ENCODE peak calls at places on chromosomes 7 and 10, in nine cellular contexts. One of them, this sample, is unnamed.
A peak's percentile ranks its signal among the peaks of the same experiment; 100 is the strongest.

GRCh38 chr10:47458466-47459154 is 25.3 kb downstream of the ANXA8 start:
- DNase-seq in HepG2: no peak
- DNase-seq in breast epithelium: peak; percentile 1
- DNase-seq in fibroblast of lung: peak; percentile 89
- DNase-seq in tibial nerve: no peak
- DNase-seq in tibial artery: no peak
- DNase-seq in ovary: no peak
- DNase-seq in H9: no peak
- DNase-seq in osteoblast: peak; percentile 91
- DNase-seq in this sample: no peak

GRCh38 chr10:63548860-63549259 is 27.7 kb downstream of the REEP3 start:
- DNase-seq in HepG2: no peak
- DNase-seq in breast epithelium: no peak
- DNase-seq in fibroblast of lung: no peak
- DNase-seq in tibial nerve: no peak
- DNase-seq in tibial artery: no peak
- DNase-seq in ovary: no peak
- DNase-seq in H9: no peak
- DNase-seq in osteoblast: no peak
- DNase-seq in this sample: no peak

GRCh38 chr10:73917566-73918305 is 6.8 kb downstream of the PLAU start:
- DNase-seq in HepG2: no peak
- DNase-seq in breast epithelium: no peak
- DNase-seq in fibroblast of lung: no peak
- DNase-seq in tibial nerve: no peak
- DNase-seq in tibial artery: no peak
- DNase-seq in ovary: no peak
- DNase-seq in H9: no peak
- DNase-seq in osteoblast: no peak
- DNase-seq in this sample: no peak

GRCh38 chr10:71648595-71649320 is 70.8 kb downstream of the C10orf105 start:
- DNase-seq in HepG2: no peak
- DNase-seq in breast epithelium: no peak
- DNase-seq in fibroblast of lung: no peak
- DNase-seq in tibial nerve: no peak
- DNase-seq in tibial artery: no peak
- DNase-seq in ovary: no peak
- DNase-seq in H9: no peak
- DNase-seq in osteoblast: peak; percentile 53
- DNase-seq in this sample: no peak

GRCh38 chr7:2932761-2933251 is 88.7 kb upstream of the GNA12 start:
- DNase-seq in HepG2: no peak
- DNase-seq in breast epithelium: no peak
- DNase-seq in fibroblast of lung: no peak
- DNase-seq in tibial nerve: no peak
- DNase-seq in tibial artery: peak; percentile 18
- DNase-seq in ovary: peak; percentile 17
- DNase-seq in H9: peak; percentile 24
- DNase-seq in osteoblast: peak; percentile 46
- DNase-seq in this sample: no peak

GRCh38 chr10:14967897-14968296 is 8.7 kb downstream of the MEIG1 start:
- DNase-seq in HepG2: no peak
- DNase-seq in breast epithelium: no peak
- DNase-seq in fibroblast of lung: no peak
- DNase-seq in tibial nerve: no peak
- DNase-seq in tibial artery: no peak
- DNase-seq in ovary: no peak
- DNase-seq in H9: no peak
- DNase-seq in osteoblast: no peak
- DNase-seq in this sample: no peak

GRCh38 chr10:132670546-132670945 is 115.4 kb downstream of the NKX6-2 start:
- DNase-seq in HepG2: no peak
- DNase-seq in breast epithelium: no peak
- DNase-seq in fibroblast of lung: no peak
- DNase-seq in tibial nerve: no peak
- DNase-seq in tibial artery: no peak
- DNase-seq in ovary: no peak
- DNase-seq in H9: peak; percentile 13
- DNase-seq in osteoblast: peak; percentile 81
- DNase-seq in this sample: no peak

GRCh38 chr7:40077849-40078248 is 56.6 kb downstream of the MPLKIP start:
- DNase-seq in HepG2: no peak
- DNase-seq in breast epithelium: no peak
- DNase-seq in fibroblast of lung: no peak
- DNase-seq in tibial nerve: no peak
- DNase-seq in tibial artery: no peak
- DNase-seq in ovary: no peak
- DNase-seq in H9: no peak
- DNase-seq in osteoblast: no peak
- DNase-seq in this sample: no peak

GRCh38 chr10:24376731-24377130 is 167.8 kb downstream of the KIAA1217 start:
- DNase-seq in HepG2: no peak
- DNase-seq in breast epithelium: no peak
- DNase-seq in fibroblast of lung: no peak
- DNase-seq in tibial nerve: no peak
- DNase-seq in tibial artery: no peak
- DNase-seq in ovary: no peak
- DNase-seq in H9: no peak
- DNase-seq in osteoblast: no peak
- DNase-seq in this sample: no peak

GRCh38 chr10:77692782-77693181 is 55.2 kb upstream of the KCNMA1 start:
- DNase-seq in HepG2: no peak
- DNase-seq in breast epithelium: no peak
- DNase-seq in fibroblast of lung: peak; percentile 88
- DNase-seq in tibial nerve: no peak
- DNase-seq in tibial artery: no peak
- DNase-seq in ovary: no peak
- DNase-seq in H9: no peak
- DNase-seq in osteoblast: peak; percentile 61
- DNase-seq in this sample: no peak

GRCh38 chr7:12884856-12885440 is 197.5 kb downstream of the ARL4A start:
- DNase-seq in HepG2: no peak
- DNase-seq in breast epithelium: no peak
- DNase-seq in fibroblast of lung: peak; percentile 65
- DNase-seq in tibial nerve: no peak
- DNase-seq in tibial artery: no peak
- DNase-seq in ovary: no peak
- DNase-seq in H9: no peak
- DNase-seq in osteoblast: no peak
- DNase-seq in this sample: no peak

GRCh38 chr10:71299071-71299759 is 19.8 kb upstream of the SLC29A3 start:
- DNase-seq in HepG2: no peak
- DNase-seq in breast epithelium: no peak
- DNase-seq in fibroblast of lung: no peak
- DNase-seq in tibial nerve: no peak
- DNase-seq in tibial artery: no peak
- DNase-seq in ovary: no peak
- DNase-seq in H9: no peak
- DNase-seq in osteoblast: no peak
- DNase-seq in this sample: no peak

GRCh38 chr10:21517134-21517982 is 8.1 kb downstream of the SKIDA1 start:
- DNase-seq in HepG2: no peak
- DNase-seq in breast epithelium: no peak
- DNase-seq in fibroblast of lung: peak; percentile 70
- DNase-seq in tibial nerve: no peak
- DNase-seq in tibial artery: peak; percentile 58
- DNase-seq in ovary: peak; percentile 77
- DNase-seq in H9: peak; percentile 79
- DNase-seq in osteoblast: peak; percentile 93
- DNase-seq in this sample: peak; percentile 75

GRCh38 chr7:39501358-39501757 is 64.8 kb upstream of the YAE1 start:
- DNase-seq in HepG2: no peak
- DNase-seq in breast epithelium: no peak
- DNase-seq in fibroblast of lung: peak; percentile 12
- DNase-seq in tibial nerve: no peak
- DNase-seq in tibial artery: no peak
- DNase-seq in ovary: no peak
- DNase-seq in H9: no peak
- DNase-seq in osteoblast: no peak
- DNase-seq in this sample: no peak

GRCh38 chr10:34670101-34670500 is 145.0 kb downstream of the PARD3 start:
- DNase-seq in HepG2: no peak
- DNase-seq in breast epithelium: no peak
- DNase-seq in fibroblast of lung: no peak
- DNase-seq in tibial nerve: no peak
- DNase-seq in tibial artery: no peak
- DNase-seq in ovary: no peak
- DNase-seq in H9: no peak
- DNase-seq in osteoblast: peak; percentile 35
- DNase-seq in this sample: no peak

GRCh38 chr10:28685717-28686116 is 8.4 kb downstream of the BAMBI start:
- DNase-seq in HepG2: no peak
- DNase-seq in breast epithelium: no peak
- DNase-seq in fibroblast of lung: no peak
- DNase-seq in tibial nerve: no peak
- DNase-seq in tibial artery: no peak
- DNase-seq in ovary: no peak
- DNase-seq in H9: no peak
- DNase-seq in osteoblast: no peak
- DNase-seq in this sample: no peak

DNA sequence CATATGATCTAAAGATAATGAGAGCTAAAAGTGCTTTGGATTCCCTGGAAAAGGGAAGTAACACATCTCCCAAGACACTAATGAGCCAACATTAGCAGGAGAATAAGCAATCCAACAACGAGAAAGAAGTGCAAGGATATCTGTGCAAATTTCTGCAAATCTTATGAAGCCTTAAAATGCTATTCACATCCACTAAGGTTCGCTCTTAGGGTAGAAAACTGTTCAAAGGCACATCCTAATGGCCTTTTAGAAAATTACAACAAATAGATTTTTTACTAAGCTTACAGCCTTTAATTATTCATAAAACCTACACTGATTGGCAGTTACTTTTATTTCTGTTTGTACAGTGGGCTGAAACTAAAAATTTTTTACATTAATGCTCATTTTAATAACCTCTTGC is 100.3 kb downstream of the RAPGEF5 start:
- DNase-seq in HepG2: no peak
- DNase-seq in breast epithelium: no peak
- DNase-seq in fibroblast of lung: no peak
- DNase-seq in tibial nerve: no peak
- DNase-seq in tibial artery: no peak
- DNase-seq in ovary: no peak
- DNase-seq in H9: no peak
- DNase-seq in osteoblast: no peak
- DNase-seq in this sample: no peak
- H3K27ac ChIP-seq in HepG2: no peak overlapping the region
- H3K27ac ChIP-seq in breast epithelium: no peak overlapping the region
- H3K27ac ChIP-seq in fibroblast of lung: no peak overlapping the region
- H3K27ac ChIP-seq in tibial nerve: no peak overlapping the region
- H3K27ac ChIP-seq in tibial artery: no peak overlapping the region
- H3K27ac ChIP-seq in ovary: no peak overlapping the region
- H3K27ac ChIP-seq in H9: no peak overlapping the region
- H3K27ac ChIP-seq in osteoblast: no peak overlapping the region
- H3K27ac ChIP-seq in this sample: no peak overlapping the region

GRCh38 chr7:42618649-42619315 is 293.1 kb downstream of the C7orf25 start:
- DNase-seq in HepG2: no peak
- DNase-seq in breast epithelium: no peak
- DNase-seq in fibroblast of lung: no peak
- DNase-seq in tibial nerve: no peak
- DNase-seq in tibial artery: no peak
- DNase-seq in ovary: no peak
- DNase-seq in H9: no peak
- DNase-seq in osteoblast: peak; percentile 74
- DNase-seq in this sample: no peak
- TF ChIP-seq CTCF in HepG2: no peak
- TF ChIP-seq CTCF in breast epithelium: no peak
- TF ChIP-seq CTCF in fibroblast of lung: no peak
- TF ChIP-seq CTCF in tibial nerve: no peak
- TF ChIP-seq CTCF in tibial artery: no peak
- TF ChIP-seq CTCF in ovary: no peak
- TF ChIP-seq CTCF in H9: no peak
- TF ChIP-seq CTCF in osteoblast: no peak
- TF ChIP-seq CTCF in this sample: no peak

GRCh38 chr10:131176907-131177306 is 134.6 kb downstream of the TCERG1L start:
- DNase-seq in HepG2: no peak
- DNase-seq in breast epithelium: no peak
- DNase-seq in fibroblast of lung: no peak
- DNase-seq in tibial nerve: no peak
- DNase-seq in tibial artery: no peak
- DNase-seq in ovary: no peak
- DNase-seq in H9: peak; percentile 20
- DNase-seq in osteoblast: no peak
- DNase-seq in this sample: no peak

GRCh38 chr10:131174211-131174565 is 137.3 kb downstream of the TCERG1L start:
- DNase-seq in HepG2: no peak
- DNase-seq in breast epithelium: no peak
- DNase-seq in fibroblast of lung: no peak
- DNase-seq in tibial nerve: no peak
- DNase-seq in tibial artery: no peak
- DNase-seq in ovary: no peak
- DNase-seq in H9: peak; percentile 28
- DNase-seq in osteoblast: no peak
- DNase-seq in this sample: no peak

GRCh38 chr10:131174651-131175540 is 136.6 kb downstream of the TCERG1L start:
- DNase-seq in HepG2: no peak
- DNase-seq in breast epithelium: no peak
- DNase-seq in fibroblast of lung: no peak
- DNase-seq in tibial nerve: no peak
- DNase-seq in tibial artery: no peak
- DNase-seq in ovary: no peak
- DNase-seq in H9: peak; percentile 28
- DNase-seq in osteoblast: peak; percentile 51
- DNase-seq in this sample: no peak

GRCh38 chr10:131177431-131178327 is 133.8 kb downstream of the TCERG1L start:
- DNase-seq in HepG2: no peak
- DNase-seq in breast epithelium: no peak
- DNase-seq in fibroblast of lung: no peak
- DNase-seq in tibial nerve: peak; percentile 24
- DNase-seq in tibial artery: no peak
- DNase-seq in ovary: no peak
- DNase-seq in H9: peak; percentile 23
- DNase-seq in osteoblast: no peak
- DNase-seq in this sample: no peak

DNA sequence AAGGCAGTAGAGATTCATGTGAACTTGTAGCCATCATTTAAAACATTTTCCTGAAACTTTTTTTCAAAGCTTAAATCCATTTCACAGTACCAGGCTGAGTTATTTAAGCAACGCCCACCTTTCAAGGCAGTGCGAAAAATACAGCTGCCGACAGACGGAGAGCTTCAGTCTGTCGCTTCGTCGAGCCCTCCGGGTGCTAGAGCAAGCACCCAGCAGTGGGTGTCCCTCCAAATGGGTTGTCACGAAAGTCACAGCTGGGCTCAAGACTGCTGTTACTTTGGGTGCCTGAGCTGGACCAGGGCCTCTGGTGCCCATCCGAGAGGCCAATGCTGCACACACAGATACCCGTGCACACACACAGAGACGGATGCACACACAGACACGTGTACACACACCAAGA is 135.6 kb downstream of the TCERG1L start:
- DNase-seq in HepG2: no peak
- DNase-seq in breast epithelium: no peak
- DNase-seq in fibroblast of lung: no peak
- DNase-seq in tibial nerve: no peak
- DNase-seq in tibial artery: no peak
- DNase-seq in ovary: no peak
- DNase-seq in H9: peak; percentile 15
- DNase-seq in osteoblast: no peak
- DNase-seq in this sample: no peak
- H3K4me1 ChIP-seq in HepG2: no peaks in the 10 kb centered on the region
- H3K4me1 ChIP-seq in breast epithelium: no peaks in the 10 kb centered on the region
- H3K4me1 ChIP-seq in fibroblast of lung: no peaks in the 10 kb centered on the region
- H3K4me1 ChIP-seq in tibial nerve: no peaks in the 10 kb centered on the region
- H3K4me1 ChIP-seq in tibial artery: no peaks in the 10 kb centered on the region
- H3K4me1 ChIP-seq in ovary: peaks cover 3% of the 10 kb centered on the region
- H3K4me1 ChIP-seq in H9: no peaks in the 10 kb centered on the region
- H3K4me1 ChIP-seq in osteoblast: no peaks in the 10 kb centered on the region
- H3K4me1 ChIP-seq in this sample: no peaks in the 10 kb centered on the region

GRCh38 chr7:111012799-111013675 is 77.9 kb upstream of the LRRN3 start:
- DNase-seq in HepG2: no peak
- DNase-seq in breast epithelium: no peak
- DNase-seq in fibroblast of lung: no peak
- DNase-seq in tibial nerve: no peak
- DNase-seq in tibial artery: no peak
- DNase-seq in ovary: no peak
- DNase-seq in H9: no peak
- DNase-seq in osteoblast: no peak
- DNase-seq in this sample: no peak
- H3K27ac ChIP-seq in HepG2: no peak overlapping the region
- H3K27ac ChIP-seq in breast epithelium: no peak overlapping the region
- H3K27ac ChIP-seq in fibroblast of lung: no peak overlapping the region
- H3K27ac ChIP-seq in tibial nerve: no peak overlapping the region
- H3K27ac ChIP-seq in tibial artery: no peak overlapping the region
- H3K27ac ChIP-seq in ovary: no peak overlapping the region
- H3K27ac ChIP-seq in H9: no peak overlapping the region
- H3K27ac ChIP-seq in osteoblast: no peak overlapping the region
- H3K27ac ChIP-seq in this sample: no peak overlapping the region